ENCODE peak calls at places on chromosomes 1 and 21, in ten cellular contexts. One of them, this sample, is unnamed.

GRCh38 chr1:201184734-201185453 is 5.7 kb upstream of the IGFN1 start:
- DNase-seq in GM12892: no peak
- DNase-seq in IMR-90: peak; percentile 88
- DNase-seq in lower leg skin: no peak
- DNase-seq in HepG2: peak; percentile 58
- DNase-seq in spleen: peak; percentile 54
- DNase-seq in esophagus muscularis mucosa: no peak
- DNase-seq in ovary: peak; percentile 36
- DNase-seq in HCT116: peak; percentile 54
- DNase-seq in uterus: peak; percentile 56
- DNase-seq in this sample: no peak

GRCh38 chr1:159991513-159991912 is 37.5 kb upstream of the SLAMF9 start:
- DNase-seq in esophagus muscularis mucosa: peak; percentile 87
- DNase-seq in GM12892: no peak
- DNase-seq in ovary: no peak
- DNase-seq in HCT116: no peak
- DNase-seq in uterus: no peak
- DNase-seq in IMR-90: peak; percentile 15
- DNase-seq in lower leg skin: no peak
- DNase-seq in spleen: no peak
- DNase-seq in HepG2: peak; percentile 7
- DNase-seq in this sample: no peak

GRCh38 chr1:159900755-159901335 is 880 bp upstream of the CFAP45 start:
- DNase-seq in IMR-90: no peak
- DNase-seq in spleen: no peak
- DNase-seq in ovary: no peak
- DNase-seq in lower leg skin: no peak
- DNase-seq in esophagus muscularis mucosa: no peak
- DNase-seq in HepG2: no peak
- DNase-seq in uterus: no peak
- DNase-seq in HCT116: no peak
- DNase-seq in GM12892: no peak
- DNase-seq in this sample: no peak

GRCh38 chr1:150365945-150366344 is 2.0 kb downstream of the RPRD2 start:
- DNase-seq in HepG2: no peak
- DNase-seq in spleen: no peak
- DNase-seq in esophagus muscularis mucosa: no peak
- DNase-seq in IMR-90: peak; percentile 23
- DNase-seq in HCT116: no peak
- DNase-seq in uterus: no peak
- DNase-seq in ovary: no peak
- DNase-seq in GM12892: no peak
- DNase-seq in lower leg skin: no peak
- DNase-seq in this sample: no peak

GRCh38 chr1:19220991-19221390 is 10.9 kb upstream of the UBR4 start:
- DNase-seq in esophagus muscularis mucosa: no peak
- DNase-seq in uterus: no peak
- DNase-seq in IMR-90: peak; percentile 66
- DNase-seq in HCT116: no peak
- DNase-seq in HepG2: no peak
- DNase-seq in ovary: no peak
- DNase-seq in lower leg skin: no peak
- DNase-seq in spleen: no peak
- DNase-seq in GM12892: no peak
- DNase-seq in this sample: no peak

GRCh38 chr1:55965981-55966461 is 613.3 kb downstream of the PLPP3 start:
- DNase-seq in HCT116: no peak
- DNase-seq in uterus: no peak
- DNase-seq in lower leg skin: no peak
- DNase-seq in spleen: no peak
- DNase-seq in GM12892: no peak
- DNase-seq in IMR-90: peak; percentile 65
- DNase-seq in HepG2: no peak
- DNase-seq in ovary: no peak
- DNase-seq in esophagus muscularis mucosa: no peak
- DNase-seq in this sample: no peak

GRCh38 chr1:110948038-110948810 is 15.5 kb downstream of the LRIF1 start:
- DNase-seq in IMR-90: peak; percentile 51
- DNase-seq in HepG2: no peak
- DNase-seq in ovary: no peak
- DNase-seq in HCT116: no peak
- DNase-seq in spleen: no peak
- DNase-seq in lower leg skin: no peak
- DNase-seq in uterus: no peak
- DNase-seq in esophagus muscularis mucosa: no peak
- DNase-seq in GM12892: no peak
- DNase-seq in this sample: no peak

GRCh38 chr1:244370060-244370637 is 81.6 kb downstream of the ADSS2 start:
- DNase-seq in HCT116: no peak
- DNase-seq in esophagus muscularis mucosa: no peak
- DNase-seq in spleen: no peak
- DNase-seq in uterus: no peak
- DNase-seq in ovary: no peak
- DNase-seq in lower leg skin: no peak
- DNase-seq in IMR-90: no peak
- DNase-seq in HepG2: no peak
- DNase-seq in GM12892: no peak
- DNase-seq in this sample: no peak

GRCh38 chr1:243267346-243268283 is 11.8 kb downstream of the SDCCAG8 start:
- DNase-seq in esophagus muscularis mucosa: no peak
- DNase-seq in spleen: no peak
- DNase-seq in ovary: no peak
- DNase-seq in HCT116: no peak
- DNase-seq in IMR-90: no peak
- DNase-seq in lower leg skin: no peak
- DNase-seq in uterus: no peak
- DNase-seq in HepG2: no peak
- DNase-seq in GM12892: no peak
- DNase-seq in this sample: no peak

GRCh38 chr1:78370779-78371482 is 119.8 kb upstream of the PTGFR start:
- DNase-seq in uterus: no peak
- DNase-seq in GM12892: no peak
- DNase-seq in HepG2: no peak
- DNase-seq in HCT116: no peak
- DNase-seq in lower leg skin: no peak
- DNase-seq in esophagus muscularis mucosa: no peak
- DNase-seq in ovary: no peak
- DNase-seq in spleen: no peak
- DNase-seq in IMR-90: peak; percentile 89
- DNase-seq in this sample: no peak

GRCh38 chr1:233248014-233248413 is 47.5 kb downstream of the PCNX2 start:
- DNase-seq in lower leg skin: no peak
- DNase-seq in esophagus muscularis mucosa: no peak
- DNase-seq in uterus: no peak
- DNase-seq in HCT116: no peak
- DNase-seq in ovary: no peak
- DNase-seq in spleen: no peak
- DNase-seq in GM12892: no peak
- DNase-seq in IMR-90: no peak
- DNase-seq in HepG2: no peak
- DNase-seq in this sample: no peak

GRCh38 chr1:14421977-14422609 is 176.4 kb upstream of the KAZN start:
- DNase-seq in lower leg skin: no peak
- DNase-seq in HCT116: no peak
- DNase-seq in HepG2: no peak
- DNase-seq in ovary: no peak
- DNase-seq in esophagus muscularis mucosa: no peak
- DNase-seq in spleen: no peak
- DNase-seq in GM12892: no peak
- DNase-seq in IMR-90: no peak
- DNase-seq in uterus: no peak
- DNase-seq in this sample: no peak

GRCh38 chr1:197567442-197567841 is 207.8 kb downstream of the DENND1B start:
- DNase-seq in IMR-90: no peak
- DNase-seq in spleen: no peak
- DNase-seq in GM12892: no peak
- DNase-seq in HepG2: no peak
- DNase-seq in HCT116: no peak
- DNase-seq in ovary: no peak
- DNase-seq in lower leg skin: no peak
- DNase-seq in esophagus muscularis mucosa: no peak
- DNase-seq in uterus: no peak
- DNase-seq in this sample: no peak

GRCh38 chr1:190373705-190374336 is 103.8 kb downstream of the BRINP3 start:
- DNase-seq in HCT116: peak; percentile 15
- DNase-seq in uterus: no peak
- DNase-seq in HepG2: peak; percentile 15
- DNase-seq in ovary: no peak
- DNase-seq in GM12892: no peak
- DNase-seq in IMR-90: peak; percentile 38
- DNase-seq in esophagus muscularis mucosa: no peak
- DNase-seq in spleen: no peak
- DNase-seq in lower leg skin: no peak
- DNase-seq in this sample: no peak

GRCh38 chr1:155010211-155010918 is 7.8 kb downstream of the ZBTB7B start:
- DNase-seq in IMR-90: no peak
- DNase-seq in GM12892: no peak
- DNase-seq in uterus: no peak
- DNase-seq in lower leg skin: no peak
- DNase-seq in esophagus muscularis mucosa: no peak
- DNase-seq in HepG2: no peak
- DNase-seq in ovary: no peak
- DNase-seq in HCT116: no peak
- DNase-seq in spleen: peak; percentile 83
- DNase-seq in this sample: no peak

DNA sequence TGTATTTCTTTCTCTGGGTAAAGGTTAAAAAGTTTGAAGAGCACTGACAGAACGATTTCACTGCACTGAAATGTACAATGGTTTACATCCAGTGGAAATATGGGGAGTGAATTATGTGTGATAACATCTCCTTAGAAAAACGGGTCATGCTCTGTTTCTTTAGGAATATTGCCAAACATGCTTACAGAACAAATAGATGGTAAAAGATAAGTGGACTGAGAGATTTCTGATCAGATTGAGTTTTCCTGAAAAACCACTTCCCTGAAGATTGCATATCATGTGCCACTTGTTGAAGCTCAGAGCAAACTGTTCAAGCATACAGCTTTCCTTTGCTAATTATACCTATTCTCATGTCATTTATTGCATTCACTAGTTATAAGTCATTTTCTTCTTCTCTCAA is 29.9 kb upstream of the DISP1 start:
- DNase-seq in spleen: no peak
- DNase-seq in lower leg skin: no peak
- DNase-seq in esophagus muscularis mucosa: no peak
- DNase-seq in HCT116: no peak
- DNase-seq in ovary: no peak
- DNase-seq in uterus: no peak
- DNase-seq in IMR-90: no peak
- DNase-seq in HepG2: no peak
- DNase-seq in GM12892: no peak
- DNase-seq in this sample: no peak
- TF ChIP-seq POLR2A in spleen: no peak
- TF ChIP-seq POLR2A in lower leg skin: no peak
- TF ChIP-seq POLR2A in esophagus muscularis mucosa: no peak
- TF ChIP-seq POLR2A in HCT116: no peak
- TF ChIP-seq POLR2A in ovary: no peak
- TF ChIP-seq POLR2A in uterus: no peak
- TF ChIP-seq POLR2A in IMR-90: no peak
- TF ChIP-seq POLR2A in HepG2: no peak
- TF ChIP-seq POLR2A in GM12892: no peak
- TF ChIP-seq POLR2A in this sample: no peak

DNA sequence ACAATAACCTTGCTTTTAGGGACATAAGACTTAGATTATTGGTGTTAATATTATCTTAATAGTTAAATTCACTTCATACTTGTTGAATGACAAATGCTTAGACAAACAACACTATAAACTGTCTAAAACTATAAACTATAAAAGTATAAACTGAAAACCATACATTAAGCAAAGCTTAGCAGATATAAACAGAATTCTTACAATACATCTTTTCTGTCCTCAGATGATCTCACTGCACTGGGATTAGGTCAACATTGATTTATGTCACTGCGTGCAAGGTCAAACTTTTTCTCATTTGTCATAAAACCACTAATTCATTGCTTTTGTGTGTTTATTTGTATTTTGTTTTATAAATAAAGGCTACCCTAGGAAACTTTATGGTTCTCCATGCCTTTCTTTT is 1491.8 kb downstream of the NCAM2 start:
- DNase-seq in lower leg skin: no peak
- DNase-seq in IMR-90: no peak
- DNase-seq in HCT116: no peak
- DNase-seq in GM12892: no peak
- DNase-seq in HepG2: no peak
- DNase-seq in ovary: no peak
- DNase-seq in spleen: no peak
- DNase-seq in esophagus muscularis mucosa: no peak
- DNase-seq in uterus: no peak
- DNase-seq in this sample: no peak
- TF ChIP-seq POLR2A in lower leg skin: no peak
- TF ChIP-seq POLR2A in IMR-90: no peak
- TF ChIP-seq POLR2A in HCT116: no peak
- TF ChIP-seq POLR2A in GM12892: no peak
- TF ChIP-seq POLR2A in HepG2: no peak
- TF ChIP-seq POLR2A in ovary: no peak
- TF ChIP-seq POLR2A in spleen: no peak
- TF ChIP-seq POLR2A in esophagus muscularis mucosa: no peak
- TF ChIP-seq POLR2A in uterus: no peak
- TF ChIP-seq POLR2A in this sample: no peak

GRCh38 chr21:15121655-15122120 is 56.9 kb upstream of the NRIP1 start:
- DNase-seq in GM12892: no peak
- DNase-seq in IMR-90: peak; percentile 47
- DNase-seq in ovary: no peak
- DNase-seq in HepG2: peak; percentile 79
- DNase-seq in spleen: no peak
- DNase-seq in uterus: no peak
- DNase-seq in HCT116: no peak
- DNase-seq in esophagus muscularis mucosa: no peak
- DNase-seq in lower leg skin: no peak
- DNase-seq in this sample: no peak
- TF ChIP-seq POLR2A in GM12892: no peak
- TF ChIP-seq POLR2A in IMR-90: no peak
- TF ChIP-seq POLR2A in ovary: no peak
- TF ChIP-seq POLR2A in HepG2: no peak
- TF ChIP-seq POLR2A in spleen: no peak
- TF ChIP-seq POLR2A in uterus: no peak
- TF ChIP-seq POLR2A in HCT116: no peak
- TF ChIP-seq POLR2A in esophagus muscularis mucosa: no peak
- TF ChIP-seq POLR2A in lower leg skin: no peak
- TF ChIP-seq POLR2A in this sample: no peak

DNA sequence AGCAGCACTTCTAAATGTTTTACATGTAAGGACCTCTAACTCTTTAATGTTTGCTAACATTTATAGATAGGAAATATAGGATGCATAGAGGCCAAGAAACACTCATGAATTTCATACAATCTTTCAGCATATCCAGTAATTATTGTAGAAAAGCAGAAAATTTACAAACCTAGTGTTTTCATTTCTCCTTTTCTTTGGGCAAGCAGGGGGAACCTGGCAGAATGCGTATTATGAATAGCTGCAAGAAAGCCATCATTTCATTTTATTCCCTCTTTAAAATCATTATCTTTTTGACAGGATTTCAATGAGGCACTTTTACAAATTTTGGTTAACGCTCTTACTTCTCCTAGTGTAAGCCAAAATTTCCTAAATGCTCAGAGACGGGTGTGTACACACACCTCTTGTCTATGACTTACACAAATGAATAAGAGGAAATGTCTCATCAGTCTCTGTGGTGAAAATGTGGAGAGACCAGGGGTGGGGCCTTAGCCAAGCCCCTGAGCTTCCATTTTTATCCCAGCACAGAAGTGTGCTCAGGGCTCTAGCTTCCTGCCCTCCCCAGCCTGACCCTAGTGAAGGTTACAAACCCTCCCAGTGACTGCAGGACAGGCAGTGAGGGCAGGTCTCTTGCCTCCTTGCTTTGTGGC is 91.6 kb downstream of the LRRC8C start:
- DNase-seq in GM12892: no peak
- DNase-seq in ovary: no peak
- DNase-seq in HepG2: no peak
- DNase-seq in spleen: peak; percentile 72
- DNase-seq in uterus: no peak
- DNase-seq in esophagus muscularis mucosa: no peak
- DNase-seq in IMR-90: peak; percentile 59
- DNase-seq in lower leg skin: no peak
- DNase-seq in HCT116: no peak
- DNase-seq in this sample: no peak
- TF ChIP-seq POLR2A in GM12892: no peak
- TF ChIP-seq POLR2A in ovary: no peak
- TF ChIP-seq POLR2A in HepG2: no peak
- TF ChIP-seq POLR2A in spleen: no peak
- TF ChIP-seq POLR2A in uterus: no peak
- TF ChIP-seq POLR2A in esophagus muscularis mucosa: no peak
- TF ChIP-seq POLR2A in IMR-90: peak; percentile 23
- TF ChIP-seq POLR2A in lower leg skin: no peak
- TF ChIP-seq POLR2A in HCT116: no peak
- TF ChIP-seq POLR2A in this sample: no peak